ENCODE peak calls at places on chromosomes 3 and 15, in ten cellular contexts. One of them, this sample, is unnamed.

GRCh38 chr3:195069501-195070251 is 201.3 kb downstream of the XXYLT1 start:
- DNase-seq in nephron progenitor cell: no peak
- DNase-seq in SK-N-SH: no peak
- DNase-seq in A673: no peak
- DNase-seq in endothelial cell: no peak
- DNase-seq in cardiac muscle cell: no peak
- DNase-seq in upper lobe of right lung: peak
- DNase-seq in psoas muscle: no peak
- DNase-seq in HCT116: no peak
- DNase-seq in AG04449: no peak
- DNase-seq in this sample: no peak

GRCh38 chr3:28088811-28089526 is 152.4 kb upstream of the CMC1 start:
- DNase-seq in nephron progenitor cell: no peak
- DNase-seq in SK-N-SH: no peak
- DNase-seq in A673: no peak
- DNase-seq in endothelial cell: no peak
- DNase-seq in cardiac muscle cell: no peak
- DNase-seq in upper lobe of right lung: no peak
- DNase-seq in psoas muscle: no peak
- DNase-seq in HCT116: no peak
- DNase-seq in AG04449: no peak
- DNase-seq in this sample: no peak

GRCh38 chr3:16697437-16698258 is 92.4 kb upstream of the DAZL start:
- DNase-seq in nephron progenitor cell: no peak
- DNase-seq in SK-N-SH: no peak
- DNase-seq in A673: no peak
- DNase-seq in endothelial cell: no peak
- DNase-seq in cardiac muscle cell: no peak
- DNase-seq in upper lobe of right lung: no peak
- DNase-seq in psoas muscle: no peak
- DNase-seq in HCT116: no peak
- DNase-seq in AG04449: no peak
- DNase-seq in this sample: no peak

GRCh38 chr3:15007681-15008141 is 57.4 kb downstream of the MRPS25 start:
- DNase-seq in nephron progenitor cell: no peak
- DNase-seq in SK-N-SH: no peak
- DNase-seq in A673: no peak
- DNase-seq in endothelial cell: no peak
- DNase-seq in cardiac muscle cell: no peak
- DNase-seq in upper lobe of right lung: no peak
- DNase-seq in psoas muscle: no peak
- DNase-seq in HCT116: no peak
- DNase-seq in AG04449: peak
- DNase-seq in this sample: no peak

GRCh38 chr3:58026598-58026997 is 18.4 kb downstream of the FLNB start:
- DNase-seq in nephron progenitor cell: no peak
- DNase-seq in SK-N-SH: no peak
- DNase-seq in A673: no peak
- DNase-seq in endothelial cell: no peak
- DNase-seq in cardiac muscle cell: no peak
- DNase-seq in upper lobe of right lung: no peak
- DNase-seq in psoas muscle: no peak
- DNase-seq in HCT116: no peak
- DNase-seq in AG04449: no peak
- DNase-seq in this sample: no peak

GRCh38 chr3:45981321-45982038 is 14.1 kb downstream of the FYCO1 start:
- DNase-seq in nephron progenitor cell: no peak
- DNase-seq in SK-N-SH: no peak
- DNase-seq in A673: no peak
- DNase-seq in endothelial cell: no peak
- DNase-seq in cardiac muscle cell: peak
- DNase-seq in upper lobe of right lung: no peak
- DNase-seq in psoas muscle: no peak
- DNase-seq in HCT116: no peak
- DNase-seq in AG04449: no peak
- DNase-seq in this sample: no peak

GRCh38 chr3:133486658-133487057 is 86.8 kb downstream of the BFSP2 start:
- DNase-seq in nephron progenitor cell: no peak
- DNase-seq in SK-N-SH: no peak
- DNase-seq in A673: no peak
- DNase-seq in endothelial cell: no peak
- DNase-seq in cardiac muscle cell: no peak
- DNase-seq in upper lobe of right lung: no peak
- DNase-seq in psoas muscle: no peak
- DNase-seq in HCT116: no peak
- DNase-seq in AG04449: no peak
- DNase-seq in this sample: no peak

GRCh38 chr3:186598108-186598784 is 14.6 kb upstream of the AHSG start:
- DNase-seq in nephron progenitor cell: no peak
- DNase-seq in SK-N-SH: no peak
- DNase-seq in A673: no peak
- DNase-seq in endothelial cell: no peak
- DNase-seq in cardiac muscle cell: peak
- DNase-seq in upper lobe of right lung: no peak
- DNase-seq in psoas muscle: no peak
- DNase-seq in HCT116: no peak
- DNase-seq in AG04449: no peak
- DNase-seq in this sample: no peak

GRCh38 chr3:112822116-112823055 is 24.3 kb downstream of the CD200R1L start:
- DNase-seq in nephron progenitor cell: no peak
- DNase-seq in SK-N-SH: no peak
- DNase-seq in A673: no peak
- DNase-seq in endothelial cell: no peak
- DNase-seq in cardiac muscle cell: no peak
- DNase-seq in upper lobe of right lung: no peak
- DNase-seq in psoas muscle: no peak
- DNase-seq in HCT116: no peak
- DNase-seq in AG04449: no peak
- DNase-seq in this sample: no peak

GRCh38 chr15:99169769-99170311 is 65.0 kb downstream of the SYNM start:
- DNase-seq in nephron progenitor cell: no peak
- DNase-seq in SK-N-SH: no peak
- DNase-seq in A673: no peak
- DNase-seq in endothelial cell: no peak
- DNase-seq in cardiac muscle cell: peak
- DNase-seq in upper lobe of right lung: no peak
- DNase-seq in psoas muscle: no peak
- DNase-seq in HCT116: no peak
- DNase-seq in AG04449: peak
- DNase-seq in this sample: no peak

GRCh38 chr3:122961146-122961545 is 66.4 kb downstream of the SEMA5B start:
- DNase-seq in nephron progenitor cell: no peak
- DNase-seq in SK-N-SH: no peak
- DNase-seq in A673: no peak
- DNase-seq in endothelial cell: no peak
- DNase-seq in cardiac muscle cell: no peak
- DNase-seq in upper lobe of right lung: no peak
- DNase-seq in psoas muscle: no peak
- DNase-seq in HCT116: no peak
- DNase-seq in AG04449: no peak
- DNase-seq in this sample: no peak

GRCh38 chr3:42807929-42808328 is 1.3 kb upstream of the ACKR2 start:
- DNase-seq in nephron progenitor cell: no peak
- DNase-seq in SK-N-SH: no peak
- DNase-seq in A673: no peak
- DNase-seq in endothelial cell: no peak
- DNase-seq in cardiac muscle cell: no peak
- DNase-seq in upper lobe of right lung: no peak
- DNase-seq in psoas muscle: no peak
- DNase-seq in HCT116: no peak
- DNase-seq in AG04449: no peak
- DNase-seq in this sample: no peak

GRCh38 chr3:42804831-42805821 is 836 bp upstream of the HIGD1A start:
- DNase-seq in nephron progenitor cell: peak
- DNase-seq in SK-N-SH: peak
- DNase-seq in A673: no peak
- DNase-seq in endothelial cell: peak
- DNase-seq in cardiac muscle cell: peak
- DNase-seq in upper lobe of right lung: peak
- DNase-seq in psoas muscle: peak
- DNase-seq in HCT116: no peak
- DNase-seq in AG04449: no peak
- DNase-seq in this sample: no peak

GRCh38 chr3:42814246-42814645 is 5.0 kb downstream of the ACKR2 start:
- DNase-seq in nephron progenitor cell: no peak
- DNase-seq in SK-N-SH: no peak
- DNase-seq in A673: no peak
- DNase-seq in endothelial cell: no peak
- DNase-seq in cardiac muscle cell: peak
- DNase-seq in upper lobe of right lung: no peak
- DNase-seq in psoas muscle: no peak
- DNase-seq in HCT116: no peak
- DNase-seq in AG04449: no peak
- DNase-seq in this sample: no peak

GRCh38 chr3:42804113-42804830 is at the start of gene HIGD1A:
- DNase-seq in nephron progenitor cell: peak
- DNase-seq in SK-N-SH: peak
- DNase-seq in A673: peak
- DNase-seq in endothelial cell: peak
- DNase-seq in cardiac muscle cell: peak
- DNase-seq in upper lobe of right lung: peak
- DNase-seq in psoas muscle: peak
- DNase-seq in HCT116: peak
- DNase-seq in AG04449: peak
- DNase-seq in this sample: peak

DNA sequence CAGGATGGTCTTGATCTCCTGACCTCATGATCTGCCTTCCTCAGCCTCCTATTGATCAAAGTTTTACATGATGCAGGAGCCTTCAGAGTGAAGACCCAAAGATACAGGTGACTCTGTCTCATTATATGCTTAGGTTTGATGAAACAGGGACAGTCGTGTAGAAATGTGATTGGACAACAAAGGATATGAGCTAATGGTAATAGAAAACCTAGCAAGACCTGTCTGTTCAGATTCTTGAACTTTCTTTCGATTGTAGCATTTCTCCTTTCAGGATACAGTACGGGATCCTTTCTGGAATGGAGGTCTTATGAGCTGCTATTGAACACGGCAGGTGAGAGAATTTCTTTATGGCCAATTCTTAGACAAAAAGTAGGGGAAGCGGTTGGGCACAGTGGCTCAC is at the start of gene ACKR2:
- DNase-seq in nephron progenitor cell: no peak
- DNase-seq in SK-N-SH: no peak
- DNase-seq in A673: no peak
- DNase-seq in endothelial cell: no peak
- DNase-seq in cardiac muscle cell: no peak
- DNase-seq in upper lobe of right lung: no peak
- DNase-seq in psoas muscle: no peak
- DNase-seq in HCT116: no peak
- DNase-seq in AG04449: no peak
- DNase-seq in this sample: no peak
- TF ChIP-seq CTCF in nephron progenitor cell: no peak
- TF ChIP-seq CTCF in SK-N-SH: no peak
- TF ChIP-seq CTCF in A673: no peak
- TF ChIP-seq CTCF in endothelial cell: no peak
- TF ChIP-seq CTCF in cardiac muscle cell: no peak
- TF ChIP-seq CTCF in upper lobe of right lung: no peak
- TF ChIP-seq CTCF in psoas muscle: no peak
- TF ChIP-seq CTCF in HCT116: no peak
- TF ChIP-seq CTCF in AG04449: no peak
- TF ChIP-seq CTCF in this sample: no peak

GRCh38 chr3:166451997-166452396 is 614.8 kb upstream of the BCHE start:
- DNase-seq in nephron progenitor cell: no peak
- DNase-seq in SK-N-SH: no peak
- DNase-seq in A673: no peak
- DNase-seq in endothelial cell: no peak
- DNase-seq in cardiac muscle cell: no peak
- DNase-seq in upper lobe of right lung: no peak
- DNase-seq in psoas muscle: no peak
- DNase-seq in HCT116: no peak
- DNase-seq in AG04449: no peak
- DNase-seq in this sample: no peak
- TF ChIP-seq CTCF in nephron progenitor cell: no peak
- TF ChIP-seq CTCF in SK-N-SH: no peak
- TF ChIP-seq CTCF in A673: no peak
- TF ChIP-seq CTCF in endothelial cell: no peak
- TF ChIP-seq CTCF in cardiac muscle cell: no peak
- TF ChIP-seq CTCF in upper lobe of right lung: no peak
- TF ChIP-seq CTCF in psoas muscle: no peak
- TF ChIP-seq CTCF in HCT116: no peak
- TF ChIP-seq CTCF in AG04449: no peak
- TF ChIP-seq CTCF in this sample: no peak

DNA sequence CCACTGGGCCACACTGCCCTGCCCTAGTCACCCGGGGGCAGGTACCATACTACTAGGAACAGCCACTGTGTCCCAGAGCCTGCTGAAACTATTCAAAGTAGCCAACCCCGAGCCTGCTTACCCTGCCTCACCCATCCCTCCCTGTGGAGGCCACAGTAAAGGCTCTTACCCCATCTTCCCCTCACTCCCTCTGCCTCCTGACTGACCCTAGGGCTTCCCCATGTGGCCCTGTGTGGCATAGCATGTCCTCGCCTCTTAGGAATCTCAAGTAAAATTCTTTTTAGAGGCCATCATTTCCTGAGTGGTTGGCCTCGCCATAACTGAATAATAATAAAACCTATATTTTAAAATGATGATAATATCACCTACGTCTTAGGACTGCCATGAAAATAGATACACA is 112.2 kb upstream of the SLC6A11 start:
- DNase-seq in nephron progenitor cell: peak
- DNase-seq in SK-N-SH: peak
- DNase-seq in A673: peak
- DNase-seq in endothelial cell: peak
- DNase-seq in cardiac muscle cell: peak
- DNase-seq in upper lobe of right lung: no peak
- DNase-seq in psoas muscle: no peak
- DNase-seq in HCT116: peak
- DNase-seq in AG04449: peak
- DNase-seq in this sample: no peak
- TF ChIP-seq CTCF in nephron progenitor cell: peak
- TF ChIP-seq CTCF in SK-N-SH: peak
- TF ChIP-seq CTCF in A673: peak
- TF ChIP-seq CTCF in endothelial cell: peak
- TF ChIP-seq CTCF in cardiac muscle cell: peak
- TF ChIP-seq CTCF in upper lobe of right lung: no peak
- TF ChIP-seq CTCF in psoas muscle: no peak
- TF ChIP-seq CTCF in HCT116: peak
- TF ChIP-seq CTCF in AG04449: peak
- TF ChIP-seq CTCF in this sample: peak

GRCh38 chr15:74460903-74461846 is at the start of gene UBL7:
- DNase-seq in nephron progenitor cell: peak
- DNase-seq in SK-N-SH: peak
- DNase-seq in A673: peak
- DNase-seq in endothelial cell: peak
- DNase-seq in cardiac muscle cell: peak
- DNase-seq in upper lobe of right lung: peak
- DNase-seq in psoas muscle: peak
- DNase-seq in HCT116: peak
- DNase-seq in AG04449: peak
- DNase-seq in this sample: peak
- TF ChIP-seq CTCF in nephron progenitor cell: no peak
- TF ChIP-seq CTCF in SK-N-SH: peak
- TF ChIP-seq CTCF in A673: no peak
- TF ChIP-seq CTCF in endothelial cell: no peak
- TF ChIP-seq CTCF in cardiac muscle cell: peak
- TF ChIP-seq CTCF in upper lobe of right lung: peak
- TF ChIP-seq CTCF in psoas muscle: no peak
- TF ChIP-seq CTCF in HCT116: peak
- TF ChIP-seq CTCF in AG04449: peak
- TF ChIP-seq CTCF in this sample: no peak

This sample was measured in D721Med.